ENCODE peak calls at places on chromosome 19, in six cellular contexts. Y, O, S, L, J and Q are unnamed samples.

GRCh38 chr19:39082167-39082566 is 2.0 kb upstream of the ACP7 start:
- DNase-seq in J (no peak), S (no peak), L (no peak), O (no peak), Y (no peak), Q (no peak)

GRCh38 chr19:17496337-17496997 is 15.0 kb upstream of the PGLS start:
- DNase-seq in O (no peak), L (peak; percentile 75), J (peak; percentile 90), S (peak; percentile 73), Y (no peak), Q (peak; percentile 94)

GRCh38 chr19:18507021-18507726 is 14.7 kb downstream of the ELL start:
- DNase-seq in Y (no peak), S (peak; percentile 88), O (no peak), L (no peak), J (peak; percentile 28), Q (peak; percentile 41)

GRCh38 chr19:11014403-11014911 is 53.6 kb downstream of the SMARCA4 start:
- DNase-seq in J (no peak), S (no peak), L (no peak), O (no peak), Y (no peak), Q (no peak)

GRCh38 chr19:49676136-49676689 is 858 bp upstream of the PRMT1 start:
- DNase-seq in O (no peak), L (peak; percentile 98), J (no peak), S (peak; percentile 90), Y (no peak), Q (no peak)

GRCh38 chr19:48618278-48618915 is 581 bp downstream of the RPL18 start:
- DNase-seq in J (no peak), O (no peak), S (no peak), Y (no peak), L (no peak), Q (no peak)

GRCh38 chr19:17306285-17306714 is 628 bp downstream of the MRPL34 start:
- DNase-seq in O (no peak), L (no peak), J (no peak), S (no peak), Y (no peak), Q (no peak)

GRCh38 chr19:29098863-29099481 is 114.0 kb downstream of the UQCRFS1 start:
- DNase-seq in J (no peak), O (no peak), L (peak; percentile 88), Y (peak; percentile 76), S (peak; percentile 56), Q (no peak)

GRCh38 chr19:46579286-46579944 is 21.7 kb upstream of the CALM3 start:
- DNase-seq in Y (no peak), S (no peak), O (no peak), L (peak; percentile 23), J (peak; percentile 57), Q (peak; percentile 72)

GRCh38 chr19:18833849-18834643 is 2.3 kb downstream of the UPF1 start:
- DNase-seq in J (no peak), S (no peak), O (no peak), Y (no peak), L (no peak), Q (no peak)